ENCODE peak calls at places on chromosomes 11 and 22, in ten cellular contexts. Y is cardiac muscle cell, C is Peyer's patch, K is body of pancreas, S is psoas muscle, X is upper lobe of right lung, Z is GM12865, T is esophagus squamous epithelium, L is colonic mucosa, W is sigmoid colon. M is an unnamed sample.

GRCh38 chr22:37860796-37861421 is 11.7 kb downstream of the EIF3L start:
- DNase-seq in T (no peak), Z (no peak), W (no peak), L (no peak), S (no peak), C (no peak), K (peak), X (no peak), Y (no peak), M (no peak)

GRCh38 chr11:122207921-122208764 is 92.1 kb upstream of the BLID start:
- DNase-seq in Y (no peak), C (no peak), L (no peak), X (no peak), W (no peak), Z (peak), S (no peak), K (no peak), T (no peak), M (no peak)

GRCh38 chr11:14449302-14449714 is 50.3 kb downstream of the COPB1 start:
- DNase-seq in Z (no peak), X (no peak), Y (no peak), S (no peak), T (no peak), W (no peak), C (no peak), K (no peak), L (no peak), M (no peak)

GRCh38 chr11:76443254-76443935 is 1.4 kb upstream of the EMSY start:
- DNase-seq in Y (no peak), L (no peak), Z (no peak), C (no peak), K (no peak), W (no peak), T (no peak), S (no peak), X (no peak), M (no peak)

GRCh38 chr22:47630741-47631534 is 868.5 kb downstream of the TBC1D22A start:
- DNase-seq in K (no peak), W (no peak), T (no peak), S (no peak), Z (no peak), L (no peak), C (no peak), X (peak), Y (no peak), M (no peak)

GRCh38 chr11:121426476-121427454 is 25.3 kb upstream of the SORL1 start:
- DNase-seq in W (peak), S (peak), Y (peak), Z (peak), T (no peak), C (peak), L (peak), X (peak), K (peak), M (no peak)

GRCh38 chr11:57776101-57776511 is 14.5 kb downstream of the CTNND1 start:
- DNase-seq in X (no peak), S (no peak), Y (peak), T (no peak), K (no peak), L (no peak), C (no peak), Z (no peak), W (no peak), M (peak)

GRCh38 chr22:33188316-33188715 is 130.1 kb upstream of the SYN3 start:
- DNase-seq in S (no peak), Z (peak), Y (no peak), W (no peak), L (no peak), X (no peak), K (no peak), T (no peak), C (no peak), M (no peak)

GRCh38 chr22:50015451-50016307 is 3.1 kb upstream of the IL17REL start:
- DNase-seq in K (no peak), Z (no peak), C (no peak), X (peak), T (no peak), L (no peak), W (peak), Y (no peak), S (no peak), M (no peak)

GRCh38 chr22:28942333-28942732 is 59.0 kb downstream of the ZNRF3 start:
- DNase-seq in W (no peak), L (no peak), C (no peak), Y (no peak), X (no peak), T (no peak), Z (no peak), K (no peak), S (no peak), M (no peak)

GRCh38 chr22:47064016-47064415 is 301.6 kb downstream of the TBC1D22A start:
- DNase-seq in W (no peak), T (no peak), C (peak), Z (no peak), Y (no peak), S (no peak), L (no peak), X (peak), K (peak), M (no peak)

GRCh38 chr11:33897761-33898403 is 6.0 kb upstream of the LMO2 start:
- DNase-seq in K (no peak), Z (no peak), T (no peak), L (no peak), W (no peak), X (no peak), S (no peak), Y (no peak), C (no peak), M (no peak)

GRCh38 chr11:120180571-120181445 is 30.0 kb upstream of the OAF start:
- DNase-seq in Y (no peak), L (peak), Z (no peak), X (peak), K (no peak), S (no peak), T (no peak), C (no peak), W (peak), M (peak)

GRCh38 chr11:14617241-14618027 is 26.2 kb upstream of the PDE3B start:
- DNase-seq in S (no peak), L (no peak), K (no peak), Z (no peak), C (peak), X (no peak), Y (no peak), W (no peak), T (no peak), M (peak)

GRCh38 chr22:38788417-38788816 is 5.5 kb downstream of the DNAL4 start:
- DNase-seq in Z (no peak), K (peak), W (peak), S (no peak), C (no peak), T (no peak), X (no peak), L (peak), Y (peak), M (peak)

GRCh38 chr11:69791266-69791665 is 16.1 kb upstream of the FGF4 start:
- DNase-seq in W (no peak), Z (no peak), Y (no peak), T (no peak), K (no peak), X (no peak), C (no peak), L (no peak), S (peak), M (peak)

GRCh38 chr11:94747136-94748110 is 20.7 kb upstream of the AMOTL1 start:
- DNase-seq in S (no peak), X (no peak), L (no peak), K (no peak), Z (no peak), C (no peak), T (no peak), Y (no peak), W (no peak), M (no peak)

GRCh38 chr11:129319751-129320150 is 55.9 kb upstream of the BARX2 start:
- DNase-seq in C (no peak), X (no peak), S (no peak), Z (no peak), T (no peak), K (no peak), Y (no peak), W (no peak), L (no peak), M (no peak)

GRCh38 chr22:46050916-46051614 is 74.1 kb upstream of the WNT7B start:
- DNase-seq in Z (no peak), C (peak), L (no peak), W (peak), S (no peak), X (peak), T (no peak), Y (no peak), K (peak), M (no peak)

GRCh38 chr11:94731921-94732601 is 36.1 kb upstream of the AMOTL1 start:
- DNase-seq in K (no peak), W (peak), Z (no peak), C (no peak), T (no peak), Y (no peak), S (peak), L (no peak), X (no peak), M (no peak)

GRCh38 chr11:129596361-129596760 is 219.3 kb upstream of the TMEM45B start:
- DNase-seq in C (no peak), S (no peak), L (no peak), W (no peak), X (no peak), K (no peak), Y (no peak), T (no peak), Z (no peak), M (no peak)

GRCh38 chr11:12893787-12894672 is 115.1 kb upstream of the RASSF10 start:
- DNase-seq in X (peak), K (peak), Y (peak), L (peak), S (peak), W (peak), C (peak), T (no peak), Z (peak), M (peak)

GRCh38 chr11:102810943-102811528 is 13.1 kb upstream of the MMP1 start:
- DNase-seq in Z (no peak), T (no peak), X (no peak), S (no peak), K (no peak), Y (peak), W (no peak), C (no peak), L (no peak), M (no peak)

GRCh38 chr11:111986589-111986988 is 38.6 kb upstream of the DLAT start:
- DNase-seq in T (no peak), W (no peak), S (no peak), L (no peak), X (no peak), Y (no peak), K (no peak), Z (no peak), C (no peak), M (no peak)

GRCh38 chr22:20638143-20638870 is 130.9 kb downstream of the MED15 start:
- DNase-seq in T (no peak), K (peak), W (no peak), Z (no peak), Y (no peak), S (no peak), L (no peak), C (no peak), X (peak), M (no peak)

GRCh38 chr22:19844423-19845368 is 10.0 kb downstream of the GNB1L start:
- DNase-seq in W (peak), Y (no peak), K (peak), C (no peak), T (no peak), L (peak), Z (no peak), S (peak), X (peak), M (no peak)

GRCh38 chr11:33633251-33634003 is 67.2 kb downstream of the C11orf91 start:
- DNase-seq in Y (no peak), C (no peak), T (no peak), X (no peak), S (no peak), W (no peak), L (no peak), Z (no peak), K (no peak), M (no peak)

GRCh38 chr11:124752471-124753100 is 531 bp upstream of the VSIG2 start:
- DNase-seq in Z (no peak), L (no peak), C (no peak), S (no peak), W (no peak), X (no peak), Y (no peak), T (no peak), K (no peak), M (no peak)

GRCh38 chr11:45646275-45646970 is 19.0 kb downstream of the CHST1 start:
- DNase-seq in X (no peak), S (no peak), T (no peak), Y (no peak), Z (peak), W (no peak), C (no peak), L (no peak), K (no peak), M (no peak)

GRCh38 chr11:65013692-65014145 is 241 bp upstream of the ARL2 start:
- DNase-seq in X (peak), L (peak), Y (peak), W (peak), K (peak), S (peak), Z (peak), T (peak), C (peak), M (no peak)

GRCh38 chr11:121344824-121345223 is 52.3 kb downstream of the SC5D start:
- DNase-seq in X (no peak), Z (no peak), C (peak), Y (no peak), L (no peak), T (no peak), S (no peak), K (no peak), W (no peak), M (no peak)

GRCh38 chr11:93653566-93653965 is 7.9 kb upstream of the CEP295 start:
- DNase-seq in Z (no peak), T (no peak), K (no peak), X (no peak), C (no peak), L (no peak), Y (no peak), S (no peak), W (no peak), M (no peak)

GRCh38 chr22:46047841-46048595 is 71.1 kb upstream of the WNT7B start:
- DNase-seq in W (peak), T (no peak), Z (no peak), Y (no peak), K (peak), X (peak), L (no peak), C (peak), S (no peak), M (no peak)

GRCh38 chr11:17389957-17390649 is 1.6 kb upstream of the KCNJ11 start:
- DNase-seq in K (no peak), L (no peak), W (no peak), T (no peak), Y (no peak), X (no peak), Z (no peak), S (no peak), C (no peak), M (no peak)

GRCh38 chr11:32231909-32232493 is 141.1 kb downstream of the RCN1 start:
- DNase-seq in S (no peak), X (no peak), W (no peak), Z (peak), Y (peak), L (no peak), T (no peak), K (no peak), C (no peak), M (no peak)

GRCh38 chr11:115715371-115715770 is 211.2 kb upstream of the CADM1 start:
- DNase-seq in W (peak), K (no peak), Y (no peak), T (no peak), L (no peak), X (no peak), C (no peak), S (no peak), Z (no peak), M (no peak)

GRCh38 chr22:41216984-41217383 is 11.9 kb downstream of the L3MBTL2 start:
- DNase-seq in L (no peak), S (no peak), W (peak), C (no peak), Y (no peak), K (no peak), Z (no peak), X (no peak), T (no peak), M (no peak)

GRCh38 chr11:68139395-68139794 is 18.2 kb upstream of the CHKA start:
- DNase-seq in C (no peak), X (no peak), Z (no peak), S (no peak), T (no peak), K (no peak), L (no peak), W (no peak), Y (no peak), M (no peak)
- TF ChIP-seq CTCF in C (no peak), X (no peak), Z (no peak), S (no peak), T (no peak), K (no peak), L (no peak), W (no peak), Y (no peak), M (no peak)

DNA sequence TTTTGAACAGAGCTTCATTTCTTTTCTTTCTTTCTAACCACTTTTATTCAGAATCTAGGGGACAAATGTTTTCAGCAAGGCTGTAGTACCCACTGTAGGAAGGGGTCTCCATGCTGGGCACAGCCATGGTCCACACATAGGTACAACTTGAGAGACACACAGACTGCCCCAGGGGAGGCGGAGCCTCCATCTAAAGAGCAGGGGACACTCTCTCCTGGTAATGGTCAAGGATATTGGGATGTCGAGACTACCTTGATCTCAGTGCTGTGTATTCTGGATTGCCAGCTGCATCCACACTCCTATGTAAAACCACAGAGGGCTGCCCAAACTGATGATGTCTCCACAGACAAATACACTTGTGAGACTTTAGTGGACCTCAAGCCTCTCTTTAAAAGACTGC is 2.9 kb upstream of the APOL3 start:
- DNase-seq in L (no peak), K (no peak), T (no peak), S (no peak), Y (no peak), Z (no peak), W (no peak), C (no peak), X (no peak), M (no peak)
- H3K4me3 ChIP-seq in L (no peak), K (no peak), T (no peak), S (no peak), Y (no peak), Z (peak), W (no peak), C (no peak), X (no peak), M (no peak)

GRCh38 chr11:1092145-1092670 is 17.5 kb downstream of the MUC2 start:
- DNase-seq in T (no peak), W (no peak), K (no peak), Y (no peak), L (no peak), X (no peak), C (no peak), S (no peak), Z (no peak), M (no peak)
- TF ChIP-seq CTCF in T (no peak), W (no peak), K (no peak), Y (no peak), L (no peak), X (no peak), C (no peak), S (no peak), Z (no peak), M (no peak)

DNA sequence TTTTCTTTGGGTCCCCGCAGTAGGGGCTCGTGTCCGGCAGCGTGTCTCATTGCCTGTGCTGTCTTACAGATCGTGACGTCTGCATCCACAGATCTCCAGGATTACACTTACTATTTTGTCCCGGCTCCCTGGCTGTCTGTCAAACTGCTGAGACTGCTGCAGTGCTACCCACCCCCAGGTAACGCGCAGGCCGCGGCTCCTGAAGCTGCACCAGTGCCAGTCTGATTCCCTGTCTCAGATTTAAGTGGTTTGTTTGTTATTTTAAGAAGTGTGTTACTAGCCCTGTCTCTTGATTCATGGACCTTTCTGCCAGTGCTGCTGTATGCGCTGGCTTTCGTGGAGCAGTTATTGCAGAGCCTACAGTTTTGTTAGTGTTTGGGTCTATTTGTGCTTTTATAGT is 51.9 kb downstream of the MUC6 start:
- DNase-seq in L (no peak), K (no peak), C (no peak), W (no peak), T (no peak), X (no peak), Y (no peak), S (no peak), Z (no peak), M (no peak)
- H3K4me3 ChIP-seq in L (no peak), K (no peak), C (no peak), W (no peak), T (no peak), X (no peak), Y (no peak), S (no peak), Z (no peak), M (no peak)

M was measured in retinal pigment epithelial cell.